ENCODE peak calls at places on chromosome 15, in five cellular contexts. I, P, K, C and J are unnamed samples. For H3K36me3, the result is how much of the 10 kb centered on the place peaks cover.

GRCh38 chr15:81411969-81412633 is 38.1 kb upstream of the TMC3 start:
- DNase-seq in I (no peak), P (no peak), C (no peak), K (no peak), J (no peak)

GRCh38 chr15:53978248-53978906 is at the start of gene UNC13C:
- DNase-seq in C (peak), P (no peak), K (no peak), I (no peak), J (peak)

GRCh38 chr15:47685141-47685870 is 32.0 kb upstream of the SEMA6D start:
- DNase-seq in P (no peak), C (no peak), K (no peak), I (no peak), J (no peak)

GRCh38 chr15:72229076-72229946 is 1.7 kb downstream of the PKM start:
- DNase-seq in I (no peak), C (peak), P (peak), K (peak), J (no peak)

GRCh38 chr15:56794150-56794922 is 61.0 kb upstream of the ZNF280D start:
- DNase-seq in K (no peak), C (no peak), I (no peak), P (no peak), J (no peak)

GRCh38 chr15:59191855-59192237 is 14.8 kb upstream of the LDHAL6B start:
- DNase-seq in P (no peak), K (no peak), C (no peak), I (no peak), J (no peak)

GRCh38 chr15:67137951-67138935 is 72.8 kb downstream of the SMAD3 start:
- DNase-seq in P (no peak), I (no peak), K (no peak), C (no peak), J (no peak)

GRCh38 chr15:79315623-79316328 is 4.9 kb downstream of the TMED3 start:
- DNase-seq in I (no peak), C (no peak), P (no peak), K (no peak), J (no peak)

GRCh38 chr15:80367094-80367493 is 37.1 kb upstream of the ARNT2 start:
- DNase-seq in K (no peak), C (no peak), I (no peak), P (no peak), J (peak)

GRCh38 chr15:38894260-38894948 is 329.8 kb upstream of the RASGRP1 start:
- DNase-seq in K (no peak), C (no peak), P (no peak), I (no peak), J (no peak)

GRCh38 chr15:61182955-61183354 is 46.1 kb downstream of the RORA start:
- DNase-seq in I (no peak), K (no peak), C (no peak), P (no peak), J (no peak)

GRCh38 chr15:27842526-27842925 is 256.6 kb downstream of the OCA2 start:
- DNase-seq in P (no peak), C (peak), K (no peak), I (no peak), J (no peak)

GRCh38 chr15:43930079-43930478 is 103.3 kb downstream of the WDR76 start:
- DNase-seq in K (no peak), P (no peak), I (no peak), C (no peak), J (peak)

GRCh38 chr15:60801336-60801735 is 322.4 kb upstream of the ICE2 start:
- DNase-seq in K (no peak), C (no peak), I (no peak), P (no peak), J (no peak)

GRCh38 chr15:73127302-73127936 is 75.2 kb downstream of the NEO1 start:
- DNase-seq in I (no peak), K (no peak), C (no peak), P (no peak), J (peak)

GRCh38 chr15:42239528-42240245 is 31.6 kb upstream of the VPS39 start:
- DNase-seq in K (no peak), P (no peak), I (no peak), C (no peak), J (no peak)

GRCh38 chr15:44537728-44538240 is 837 bp downstream of the EIF3J start:
- DNase-seq in K (peak), P (no peak), I (no peak), C (no peak), J (no peak)

GRCh38 chr15:57762302-57762701 is 55.8 kb downstream of the POLR2M start:
- DNase-seq in P (no peak), I (no peak), C (no peak), K (no peak), J (peak)

GRCh38 chr15:79170256-79170664 is 79.7 kb upstream of the RASGRF1 start:
- DNase-seq in K (no peak), C (peak), P (no peak), I (no peak), J (no peak)

GRCh38 chr15:69469467-69470191 is 17.0 kb downstream of the RPLP1 start:
- DNase-seq in P (no peak), C (no peak), K (no peak), I (no peak), J (no peak)

GRCh38 chr15:77094397-77095030 is 23.6 kb upstream of the TSPAN3 start:
- DNase-seq in I (peak), P (no peak), C (no peak), K (no peak), J (peak)

GRCh38 chr15:73464602-73465001 is 21.6 kb downstream of the REC114 start:
- DNase-seq in P (no peak), I (no peak), C (no peak), K (no peak), J (no peak)

GRCh38 chr15:43244092-43244491 is 22.6 kb downstream of the TGM5 start:
- DNase-seq in P (no peak), I (no peak), K (no peak), C (no peak), J (no peak)

GRCh38 chr15:57485869-57486268 is 105.8 kb upstream of the MYZAP start:
- DNase-seq in P (no peak), K (no peak), I (no peak), C (no peak), J (no peak)

GRCh38 chr15:72927451-72927850 is 124.8 kb upstream of the NEO1 start:
- DNase-seq in P (no peak), I (no peak), K (no peak), C (no peak), J (no peak)

GRCh38 chr15:85335193-85335939 is 45.0 kb upstream of the AKAP13 start:
- DNase-seq in P (no peak), I (no peak), K (no peak), C (no peak), J (no peak)

GRCh38 chr15:36161781-36162212 is 417.6 kb upstream of the CDIN1 start:
- DNase-seq in P (no peak), C (peak), K (no peak), I (no peak), J (no peak)

GRCh38 chr15:45146405-45146804 is 16.6 kb downstream of the DUOX1 start:
- DNase-seq in P (no peak), K (no peak), C (no peak), I (no peak), J (no peak)

GRCh38 chr15:73751896-73752816 is 995 bp downstream of the INSYN1 start:
- DNase-seq in K (no peak), P (no peak), C (no peak), I (no peak), J (peak)

GRCh38 chr15:98272586-98272985 is 312.1 kb downstream of the ARRDC4 start:
- DNase-seq in C (no peak), K (no peak), P (no peak), I (no peak), J (no peak)

GRCh38 chr15:44300567-44300966 is 12.0 kb downstream of the GOLM2 start:
- DNase-seq in I (no peak), C (no peak), K (no peak), P (no peak), J (no peak)

GRCh38 chr15:40470423-40471104 is at the start of gene CHST14:
- DNase-seq in P (peak), C (peak), I (no peak), K (peak), J (peak)

GRCh38 chr15:94327356-94327936 is 96.1 kb downstream of the MCTP2 start:
- DNase-seq in P (no peak), K (no peak), C (no peak), I (no peak), J (no peak)

GRCh38 chr15:71294636-71295241 is 179.5 kb downstream of the THSD4 start:
- DNase-seq in P (no peak), K (no peak), C (no peak), I (no peak), J (peak)

GRCh38 chr15:77738441-77739437 is 106.0 kb upstream of the LINGO1 start:
- DNase-seq in P (no peak), C (no peak), K (no peak), I (no peak), J (no peak)

GRCh38 chr15:99446565-99447496 is 119.0 kb upstream of the MEF2A start:
- DNase-seq in K (no peak), I (no peak), C (no peak), P (no peak), J (peak)

GRCh38 chr15:91853968-91854943 is 748 bp downstream of the SLCO3A1 start:
- DNase-seq in C (peak), P (peak), K (peak), I (no peak), J (no peak)

DNA sequence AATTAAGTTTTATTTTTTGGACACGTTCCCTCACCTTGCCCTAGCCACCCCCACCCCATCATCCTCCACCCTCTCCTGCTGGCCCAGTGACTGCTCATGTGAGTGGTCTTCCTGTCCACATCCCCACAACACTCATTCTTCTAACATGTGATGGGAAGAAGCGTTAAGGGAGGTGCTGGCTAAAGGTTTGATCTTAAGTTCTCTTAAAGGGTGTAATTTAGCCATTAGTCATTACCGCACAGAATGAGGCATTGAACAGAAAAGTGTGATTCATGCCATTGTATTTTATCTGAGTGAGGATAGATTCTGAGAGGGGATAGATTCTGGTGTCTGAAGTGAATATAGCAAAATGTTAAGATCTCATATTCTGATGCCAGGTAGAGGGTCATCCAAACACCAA is 272.9 kb upstream of the TPM1 start:
- DNase-seq in K (no peak), C (no peak), P (no peak), I (no peak), J (no peak)
- H3K36me3 ChIP-seq in K (under half), C (under half), P (under half), I (under half), J (under half)

DNA sequence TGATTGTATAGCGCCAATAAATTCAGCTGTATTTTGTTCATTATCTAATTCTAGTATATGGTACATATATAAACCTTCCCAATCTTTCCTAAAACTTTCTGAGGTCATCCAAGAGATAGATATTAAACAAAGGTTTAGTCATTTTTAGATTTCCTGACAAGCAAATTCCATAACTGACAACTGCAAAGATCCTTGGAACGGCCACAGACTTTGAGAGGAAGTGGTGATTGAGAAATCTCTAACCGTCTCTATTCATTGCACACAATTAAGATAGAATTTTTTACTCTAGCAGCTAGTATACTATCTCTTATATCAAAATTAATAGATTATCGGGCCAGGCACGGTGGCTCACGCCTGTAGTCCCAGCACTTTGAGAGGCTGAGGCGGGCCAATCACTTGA is 4.7 kb downstream of the CSNK1G1 start:
- DNase-seq in I (no peak), K (no peak), P (no peak), C (no peak), J (no peak)
- H3K36me3 ChIP-seq in I (under half), K (under half), P (under half), C (under half), J (under half)

GRCh38 chr15:64686130-64686735 is 89.2 kb downstream of the RBPMS2 start:
- DNase-seq in C (no peak), I (no peak), K (no peak), P (no peak), J (peak)

GRCh38 chr15:64683378-64683777 is 92.0 kb downstream of the RBPMS2 start:
- DNase-seq in I (no peak), C (no peak), K (no peak), P (no peak), J (no peak)

GRCh38 chr15:64687167-64688085 is 88.0 kb downstream of the RBPMS2 start:
- DNase-seq in I (no peak), C (no peak), P (no peak), K (no peak), J (peak)

GRCh38 chr15:64688179-64688578 is 87.2 kb downstream of the RBPMS2 start:
- DNase-seq in P (no peak), K (no peak), I (no peak), C (no peak), J (no peak)

GRCh38 chr15:64685230-64685886 is 90.0 kb downstream of the RBPMS2 start:
- DNase-seq in K (no peak), P (no peak), I (no peak), C (no peak), J (no peak)
- H3K36me3 ChIP-seq in K (half or more), P (half or more), I (half or more), C (under half), J (half or more)

GRCh38 chr15:52674831-52675230 is 4.4 kb downstream of the ATOSA start:
- DNase-seq in I (no peak), K (no peak), C (no peak), P (no peak), J (no peak)
- H3K36me3 ChIP-seq in I (under half), K (half or more), C (under half), P (under half), J (under half)